ENCODE peak calls at places on chromosomes 1 and 21, in five cellular contexts. M, O, T, V and G are unnamed samples. For H3K4me1, the result is how much of the 10 kb centered on the place peaks cover.

GRCh38 chr1:149917590-149918144 is at the start of gene SV2A:
- DNase-seq in T (peak), V (no peak), O (no peak), M (peak), G (peak)

GRCh38 chr1:78339490-78339889 is 151.3 kb upstream of the PTGFR start:
- DNase-seq in M (no peak), V (no peak), O (no peak), T (no peak), G (no peak)

GRCh38 chr1:67564193-67564592 is 120.8 kb upstream of the GADD45A start:
- DNase-seq in T (no peak), O (no peak), M (no peak), V (peak), G (no peak)

GRCh38 chr1:5810553-5811270 is 181.5 kb downstream of the NPHP4 start:
- DNase-seq in O (peak), T (no peak), M (no peak), V (no peak), G (no peak)

GRCh38 chr21:37623689-37624088 is 257.1 kb downstream of the DYRK1A start:
- DNase-seq in M (no peak), O (no peak), V (no peak), T (no peak), G (no peak)

GRCh38 chr1:218804014-218804785 is 369.5 kb upstream of the LYPLAL1 start:
- DNase-seq in V (no peak), M (no peak), O (no peak), T (no peak), G (no peak)

GRCh38 chr1:22210636-22211035 is 67.7 kb upstream of the WNT4 start:
- DNase-seq in T (no peak), V (no peak), M (no peak), O (no peak), G (peak)

GRCh38 chr1:26360051-26360806 is 6.3 kb upstream of the CRYBG2 start:
- DNase-seq in M (no peak), V (no peak), T (no peak), O (no peak), G (no peak)

GRCh38 chr1:5915587-5916571 is 76.3 kb downstream of the NPHP4 start:
- DNase-seq in T (no peak), M (peak), V (no peak), O (no peak), G (no peak)

GRCh38 chr1:147624529-147624928 is 45.8 kb downstream of the ACP6 start:
- DNase-seq in O (no peak), V (no peak), M (no peak), T (no peak), G (no peak)
- H3K4me3 ChIP-seq in O (no peak), V (no peak), M (no peak), T (no peak), G (no peak)

GRCh38 chr21:41876928-41877652 is 2.1 kb downstream of the PRDM15 start:
- DNase-seq in O (no peak), T (no peak), V (no peak), M (no peak), G (no peak)

GRCh38 chr21:41880153-41880552 is 1.0 kb upstream of the PRDM15 start:
- DNase-seq in O (no peak), T (no peak), V (no peak), M (no peak), G (no peak)

GRCh38 chr21:41879190-41879998 is at the start of gene PRDM15:
- DNase-seq in V (peak), T (peak), O (peak), M (peak), G (peak)

GRCh38 chr21:41877901-41878830 is 978 bp downstream of the PRDM15 start:
- DNase-seq in O (peak), M (peak), T (peak), V (no peak), G (peak)

DNA sequence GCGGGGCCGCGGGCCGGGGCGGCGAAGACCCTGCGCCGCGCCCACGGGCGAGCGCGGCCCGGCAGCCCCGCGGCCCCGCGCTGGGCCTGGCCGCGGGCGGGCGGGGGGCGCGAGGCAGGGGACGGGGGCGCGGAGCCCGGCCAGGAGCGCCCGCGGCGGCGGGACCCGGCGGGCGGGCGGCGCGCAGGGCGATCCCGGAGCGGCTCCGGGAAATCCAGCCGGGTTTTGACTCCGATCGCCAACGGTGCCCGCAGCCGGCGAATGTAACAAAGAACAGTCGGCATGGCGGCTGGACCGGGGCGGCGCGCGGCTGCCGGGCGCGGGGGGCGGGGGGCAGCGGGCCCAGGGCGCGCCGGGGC is 334 bp downstream of the PRDM15 start:
- DNase-seq in O (peak), M (peak), T (peak), V (peak), G (peak)
- H3K27ac ChIP-seq in O (no peak), M (no peak), T (peak), V (no peak), G (no peak)

GRCh38 chr1:203695116-203695515 is 68.5 kb downstream of the ATP2B4 start:
- DNase-seq in M (no peak), O (no peak), T (no peak), V (peak), G (no peak)
- H3K4me1 ChIP-seq in M (under half), O (under half), T (under half), V (under half), G (under half)

GRCh38 chr1:112714313-112715263 is 544 bp downstream of the PPM1J start:
- DNase-seq in V (no peak), O (peak), T (no peak), M (no peak), G (peak)

GRCh38 chr1:112717263-112717662 is 2.1 kb upstream of the PPM1J start:
- DNase-seq in V (no peak), O (no peak), T (no peak), M (no peak), G (no peak)

GRCh38 chr1:112713466-112714312 is 1.4 kb downstream of the PPM1J start:
- DNase-seq in T (no peak), O (no peak), V (no peak), M (no peak), G (peak)

GRCh38 chr1:112716133-112716720 is 1.1 kb upstream of the PPM1J start:
- DNase-seq in T (peak), M (peak), O (peak), V (peak), G (peak)

DNA sequence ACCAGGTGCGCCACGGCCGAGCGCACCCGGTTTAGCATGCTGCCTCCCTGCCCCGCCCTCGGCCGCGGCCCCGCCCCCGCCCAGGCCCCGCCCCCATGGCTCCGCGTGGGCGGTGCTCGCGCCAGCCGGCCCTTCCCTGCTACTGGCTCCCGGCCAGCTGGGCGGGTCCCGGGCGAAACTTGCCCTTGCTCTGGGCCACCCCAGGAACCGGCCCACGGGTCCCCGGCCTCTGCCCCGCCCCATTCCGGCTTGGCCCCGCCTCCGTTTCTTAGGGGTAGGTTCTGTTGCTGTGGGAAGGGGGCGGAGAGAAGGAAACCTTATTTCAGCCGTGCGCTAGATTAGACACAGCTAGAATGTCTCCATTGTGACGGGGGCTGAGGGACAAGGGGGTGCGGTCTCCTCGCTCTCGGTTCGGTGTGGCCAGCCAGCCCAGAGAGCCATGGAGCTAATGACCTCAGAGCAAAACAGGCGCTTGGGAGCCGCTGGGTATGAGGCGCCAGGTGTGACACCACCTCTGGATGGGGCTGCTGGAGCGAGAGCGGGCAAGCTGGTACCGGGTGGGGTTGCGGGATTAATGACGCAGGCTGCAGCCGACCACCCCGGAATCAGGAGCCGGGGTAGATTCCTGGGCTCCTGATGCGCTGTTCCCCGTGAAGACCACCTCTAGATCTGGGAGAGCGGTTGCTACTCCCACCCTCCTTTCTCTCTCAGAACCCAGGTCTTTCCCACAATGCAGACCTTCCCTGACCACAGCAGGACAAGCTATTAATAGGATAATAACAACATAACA is at the start of gene PPM1J:
- DNase-seq in V (peak), M (peak), O (peak), T (peak), G (peak)
- H3K4me3 ChIP-seq in V (peak), M (peak), O (peak), T (peak), G (peak)

GRCh38 chr21:28280611-28281010 is 712.1 kb downstream of the LTN1 start:
- DNase-seq in T (no peak), M (no peak), O (no peak), V (no peak), G (no peak)
- H3K27ac ChIP-seq in T (no peak), M (no peak), O (no peak), V (no peak), G (no peak)

DNA sequence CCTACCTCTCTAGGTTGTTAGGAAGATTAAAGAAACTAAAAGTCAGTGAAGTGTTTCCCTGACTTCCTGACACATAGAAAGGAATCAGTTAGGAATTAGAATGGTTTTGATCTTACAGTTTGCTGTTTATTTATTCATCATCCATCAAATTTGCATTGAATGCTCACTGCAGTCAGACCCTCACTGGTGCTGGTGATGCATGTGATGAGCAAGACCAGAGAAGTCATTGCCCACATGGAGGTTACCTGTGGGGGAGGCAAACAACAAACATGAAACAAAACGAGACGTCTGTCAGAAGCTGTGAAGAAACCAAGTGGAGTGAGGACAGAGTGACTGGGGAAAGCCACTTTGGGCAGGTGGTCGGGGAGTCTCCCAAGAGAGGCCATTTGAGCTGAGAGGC is 6.4 kb downstream of the CTPS1 start:
- DNase-seq in M (no peak), T (no peak), V (no peak), O (no peak), G (no peak)
- H3K4me1 ChIP-seq in M (under half), T (under half), V (under half), O (under half), G (under half)

GRCh38 chr21:41147096-41147978 is 20.6 kb upstream of the BACE2 start:
- DNase-seq in M (no peak), T (no peak), V (no peak), O (no peak), G (no peak)

GRCh38 chr21:41141031-41141457 is 26.9 kb upstream of the BACE2 start:
- DNase-seq in T (no peak), M (no peak), O (no peak), V (no peak), G (no peak)

GRCh38 chr21:41139951-41140350 is 28.0 kb upstream of the BACE2 start:
- DNase-seq in T (no peak), V (no peak), M (no peak), O (no peak), G (peak)

GRCh38 chr21:41142051-41142795 is 25.7 kb upstream of the BACE2 start:
- DNase-seq in O (no peak), V (peak), T (no peak), M (no peak), G (no peak)

DNA sequence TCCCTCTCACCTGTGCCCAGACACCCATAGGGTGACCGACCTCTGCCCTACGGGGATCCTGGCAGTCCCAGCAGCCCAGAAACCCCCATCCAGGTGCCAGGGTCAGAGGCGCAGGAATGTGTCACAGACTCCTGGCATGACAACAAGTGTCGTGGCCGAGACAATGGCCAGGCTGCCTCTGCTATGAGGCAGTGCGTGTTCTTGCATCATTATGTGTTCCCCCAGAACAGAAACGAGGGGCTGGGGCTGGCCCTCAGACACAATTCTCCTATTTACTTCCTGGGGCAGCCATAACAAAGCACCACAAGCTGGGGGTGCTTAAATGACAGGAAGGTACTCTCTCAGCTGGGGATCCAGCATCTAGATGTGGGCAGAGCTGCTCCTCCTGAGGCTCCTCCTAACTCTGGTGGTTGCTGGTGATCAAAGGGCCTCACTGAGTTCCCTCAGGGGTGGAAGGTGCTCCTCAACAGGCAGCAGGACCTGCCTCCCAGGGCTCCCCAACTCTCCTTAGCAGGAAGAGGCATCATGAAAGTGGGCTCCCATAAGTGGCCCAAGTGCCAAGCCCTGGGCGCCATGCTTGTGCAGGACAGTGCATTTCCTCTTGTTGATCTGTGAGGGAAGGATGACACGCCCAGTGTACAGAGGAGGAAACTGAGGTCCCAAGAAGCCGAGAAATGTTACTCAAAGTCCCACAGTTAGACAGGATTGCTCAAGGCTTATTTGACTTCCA is 24.2 kb upstream of the BACE2 start:
- DNase-seq in M (no peak), V (no peak), O (no peak), T (no peak), G (no peak)
- H3K4me3 ChIP-seq in M (no peak), V (no peak), O (no peak), T (no peak), G (no peak)

DNA sequence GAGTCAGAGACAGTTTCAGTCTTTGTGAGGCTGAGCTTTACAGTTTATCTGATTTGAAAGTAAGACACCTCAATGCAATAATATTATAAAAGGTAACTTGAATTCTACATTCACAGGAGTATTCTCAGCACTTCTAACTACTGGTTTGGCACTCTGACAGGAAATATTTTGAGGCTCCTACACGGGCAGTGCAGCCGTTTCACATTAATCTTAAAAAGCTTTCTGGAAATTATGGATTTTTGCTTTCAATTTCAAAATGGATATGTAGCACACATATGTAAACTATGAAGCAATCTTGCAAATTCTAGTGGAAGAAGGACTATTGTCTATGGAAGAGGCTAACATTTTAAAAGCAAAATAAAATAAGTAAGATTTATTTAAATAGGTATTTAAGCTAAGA is 262.9 kb upstream of the SNX7 start:
- DNase-seq in V (no peak), T (peak), O (no peak), M (no peak), G (no peak)
- H3K27ac ChIP-seq in V (no peak), T (peak), O (no peak), M (no peak), G (no peak)